ENCODE peak calls at places on chromosomes 3 and 15, in four cellular contexts. Q is fibroblast of mammary gland; Y is CD8-positive, alpha-beta T cell; F is GM12864. L is an unnamed sample.

GRCh38 chr15:74134387-74135027 is 4.1 kb downstream of the ISLR2 start:
- DNase-seq in Q (no peak), F (no peak), Y (no peak), L (peak; percentile 51)

GRCh38 chr3:128603811-128604447 is 46.7 kb downstream of the RPN1 start:
- DNase-seq in Q (no peak), Y (no peak), F (no peak), L (no peak)

GRCh38 chr15:99982662-99983061 is 249.4 kb upstream of the LYSMD4 start:
- DNase-seq in Q (no peak), Y (no peak), F (no peak), L (no peak)

GRCh38 chr3:141738636-141739363 is 702 bp downstream of the RNF7 start:
- DNase-seq in F (no peak), Y (no peak), Q (peak; percentile 65), L (peak; percentile 15)

GRCh38 chr3:168524129-168524528 is 428.4 kb upstream of the GOLIM4 start:
- DNase-seq in Q (no peak), Y (no peak), F (no peak), L (no peak)

GRCh38 chr3:31704156-31704555 is 171.4 kb downstream of the STT3B start:
- DNase-seq in Y (no peak), F (no peak), Q (no peak), L (no peak)

GRCh38 chr15:58306591-58307312 is 125.0 kb upstream of the LIPC start:
- DNase-seq in F (no peak), Q (peak; percentile 40), Y (no peak), L (no peak)

GRCh38 chr3:36540898-36541518 is 160.7 kb downstream of the STAC start:
- DNase-seq in Y (no peak), F (no peak), Q (peak; percentile 58), L (no peak)

DNA sequence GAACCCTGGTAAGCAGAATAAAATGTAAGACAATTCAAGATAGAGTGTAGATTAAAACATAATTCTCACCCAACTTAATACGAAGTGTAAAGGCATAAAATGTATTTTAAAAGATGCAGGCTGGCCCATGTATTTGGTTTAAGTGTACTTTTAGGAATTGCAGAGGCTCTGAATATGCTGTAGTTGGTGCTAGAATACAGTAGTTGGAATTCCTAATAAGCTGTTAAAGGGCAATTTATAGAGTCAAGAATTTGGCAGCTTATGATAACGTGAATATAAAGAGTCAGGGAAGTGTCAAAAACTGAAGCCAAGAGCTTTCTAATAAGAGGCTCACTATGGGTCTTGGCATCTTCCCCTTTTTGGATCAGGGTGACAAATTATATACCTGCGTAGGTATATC is 36.5 kb downstream of the ADAMTS9 start:
- DNase-seq in F (no peak), Q (no peak), Y (no peak), L (no peak)
- TF ChIP-seq CTCF in F (no peak), Q (no peak), Y (no peak), L (no peak)

DNA sequence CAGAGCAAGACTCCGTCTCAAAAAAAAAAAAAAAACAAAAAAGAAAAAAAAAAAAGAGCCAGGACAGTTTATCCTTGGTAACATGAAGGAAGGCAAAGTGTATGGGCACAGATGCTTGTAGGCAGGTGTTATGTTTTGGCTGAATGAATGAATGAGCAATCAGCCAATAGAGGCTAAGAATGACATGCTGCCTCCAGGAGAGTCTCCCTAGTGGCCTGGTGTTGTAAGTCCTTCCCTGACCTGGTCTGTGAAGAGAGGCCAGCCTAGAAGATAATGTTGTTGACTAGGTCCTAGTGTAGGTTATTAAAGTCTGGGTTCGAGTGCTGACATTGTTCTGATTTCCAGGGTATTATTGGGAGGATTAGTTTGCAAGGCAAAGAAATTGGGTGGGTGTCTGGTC is 24.9 kb downstream of the GYG1 start:
- DNase-seq in Y (no peak), F (no peak), Q (peak; percentile 27), L (no peak)
- TF ChIP-seq CTCF in Y (no peak), F (no peak), Q (no peak), L (no peak)

GRCh38 chr15:91022075-91022831 is at the start of gene VPS33B:
- DNase-seq in Y (peak; percentile 82), Q (peak; percentile 84), F (peak; percentile 72), L (peak; percentile 68)
- TF ChIP-seq CTCF in Y (no peak), Q (no peak), F (no peak), L (no peak)

GRCh38 chr3:53230789-53231188 is 25.0 kb downstream of the TKT start:
- DNase-seq in F (no peak), Q (no peak), Y (no peak), L (no peak)

GRCh38 chr3:53230041-53230621 is 25.7 kb downstream of the TKT start:
- DNase-seq in F (no peak), Q (no peak), Y (no peak), L (no peak)

GRCh38 chr3:53229606-53230005 is 26.2 kb downstream of the TKT start:
- DNase-seq in F (no peak), Y (no peak), Q (no peak), L (no peak)

GRCh38 chr3:53232641-53233377 is 23.0 kb downstream of the TKT start:
- DNase-seq in Q (no peak), F (no peak), Y (no peak), L (no peak)

DNA sequence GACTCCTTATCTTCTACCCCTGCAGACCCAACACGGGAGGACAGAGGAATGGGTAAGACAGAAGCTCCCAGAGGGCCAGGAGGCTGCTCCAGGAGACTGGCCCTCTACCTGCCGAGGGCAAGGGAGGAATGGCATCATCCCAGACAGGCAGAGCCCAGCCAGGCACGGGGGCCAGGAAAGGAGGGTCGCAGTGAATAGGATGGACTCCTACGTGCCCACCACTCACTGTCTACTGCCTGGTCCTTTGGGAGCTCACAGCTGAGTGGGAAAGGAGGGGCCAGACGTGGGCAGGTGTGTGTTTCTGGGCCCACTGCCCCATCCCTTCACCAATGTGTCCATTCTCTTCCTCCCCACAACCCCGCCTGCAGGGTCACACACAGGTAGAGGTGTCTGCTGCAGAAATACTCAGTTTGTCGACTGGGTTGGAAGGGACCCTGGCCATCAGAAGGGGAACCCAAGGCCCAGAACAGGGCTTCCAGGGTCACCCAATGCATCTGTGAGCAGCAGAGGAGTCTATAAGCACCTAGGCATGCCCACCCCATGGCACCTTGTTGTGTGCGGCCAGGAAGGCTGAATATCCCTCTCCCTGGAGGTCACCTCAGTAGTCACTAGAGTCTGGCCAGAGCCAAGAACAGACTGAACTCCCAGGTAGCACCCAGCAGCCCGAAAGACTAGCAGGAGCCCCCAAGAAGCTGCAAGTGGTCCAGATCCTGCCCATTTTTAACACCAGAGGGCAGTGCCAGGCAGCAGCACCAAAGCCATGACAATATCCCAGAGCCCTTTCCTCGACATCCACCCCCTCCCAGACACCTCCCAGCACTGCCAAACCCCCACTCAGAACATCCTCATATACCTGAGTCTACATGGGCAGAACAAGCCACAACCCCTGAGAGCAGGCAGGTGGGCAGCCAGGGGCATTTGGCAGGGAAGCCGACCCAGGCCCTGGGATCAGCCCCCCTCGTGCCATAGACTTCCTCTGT is 24.0 kb downstream of the TKT start:
- DNase-seq in Y (no peak), Q (no peak), F (no peak), L (no peak)
- TF ChIP-seq CTCF in Y (no peak), Q (no peak), F (no peak), L (peak; percentile 8)

GRCh38 chr15:92305342-92305741 is 88.3 kb upstream of the ST8SIA2 start:
- DNase-seq in Y (no peak), Q (no peak), F (no peak), L (no peak)

GRCh38 chr15:92304239-92304975 is 89.3 kb upstream of the ST8SIA2 start:
- DNase-seq in Q (no peak), Y (no peak), F (no peak), L (no peak)

GRCh38 chr15:92306662-92307061 is 87.0 kb upstream of the ST8SIA2 start:
- DNase-seq in Y (no peak), Q (no peak), F (no peak), L (no peak)
- TF ChIP-seq CTCF in Y (no peak), Q (no peak), F (peak; percentile 30), L (no peak)